ENCODE peak calls at places on chromosomes 11 and 22, in nine cellular contexts. N, P, G, V, F, H, I, R and S are unnamed samples.

GRCh38 chr22:41263704-41264103 is 22.3 kb downstream of the RANGAP1 start:
- DNase-seq in I (no peak), F (no peak), G (no peak), P (no peak), H (no peak), V (no peak), R (no peak), N (no peak), S (no peak)

GRCh38 chr11:85902353-85902752 is 47.2 kb downstream of the CCDC83 start:
- DNase-seq in N (no peak), V (no peak), F (no peak), R (no peak), I (no peak), H (no peak), P (no peak), G (no peak), S (no peak)

GRCh38 chr22:35425971-35426800 is 26.2 kb downstream of the MCM5 start:
- DNase-seq in G (no peak), P (no peak), F (peak; percentile 17), N (no peak), V (no peak), H (no peak), R (peak; percentile 47), I (peak; percentile 24), S (no peak)

GRCh38 chr11:130181295-130182272 is 22.0 kb downstream of the ST14 start:
- DNase-seq in H (no peak), I (no peak), V (no peak), R (peak; percentile 81), F (peak; percentile 74), G (peak; percentile 67), N (no peak), P (peak; percentile 82), S (no peak)

GRCh38 chr11:134067486-134067885 is 1.4 kb upstream of the JAM3 start:
- DNase-seq in V (no peak), P (no peak), N (no peak), H (no peak), G (no peak), I (no peak), R (no peak), F (no peak), S (no peak)

GRCh38 chr11:66852466-66853241 is 4.2 kb upstream of the LRFN4 start:
- DNase-seq in F (no peak), P (no peak), V (no peak), N (no peak), R (no peak), I (no peak), G (no peak), H (no peak), S (no peak)

GRCh38 chr22:32103648-32104326 is 55.3 kb downstream of the C22orf42 start:
- DNase-seq in N (no peak), P (no peak), V (no peak), G (peak; percentile 20), R (peak; percentile 44), I (no peak), F (peak; percentile 22), H (no peak), S (no peak)

GRCh38 chr22:20904980-20905355 is 12.2 kb upstream of the CRKL start:
- DNase-seq in R (no peak), H (no peak), I (no peak), G (no peak), F (no peak), N (no peak), P (no peak), V (no peak), S (no peak)

GRCh38 chr22:47138898-47139789 is 376.7 kb downstream of the TBC1D22A start:
- DNase-seq in H (no peak), N (no peak), P (no peak), G (no peak), V (no peak), R (no peak), F (peak; percentile 22), I (no peak), S (no peak)

GRCh38 chr11:64854534-64855502 is 10.4 kb upstream of the CDC42BPG start:
- DNase-seq in I (no peak), F (peak; percentile 93), N (no peak), R (peak; percentile 77), V (peak; percentile 88), P (peak; percentile 96), G (peak; percentile 87), H (peak; percentile 62), S (no peak)

DNA sequence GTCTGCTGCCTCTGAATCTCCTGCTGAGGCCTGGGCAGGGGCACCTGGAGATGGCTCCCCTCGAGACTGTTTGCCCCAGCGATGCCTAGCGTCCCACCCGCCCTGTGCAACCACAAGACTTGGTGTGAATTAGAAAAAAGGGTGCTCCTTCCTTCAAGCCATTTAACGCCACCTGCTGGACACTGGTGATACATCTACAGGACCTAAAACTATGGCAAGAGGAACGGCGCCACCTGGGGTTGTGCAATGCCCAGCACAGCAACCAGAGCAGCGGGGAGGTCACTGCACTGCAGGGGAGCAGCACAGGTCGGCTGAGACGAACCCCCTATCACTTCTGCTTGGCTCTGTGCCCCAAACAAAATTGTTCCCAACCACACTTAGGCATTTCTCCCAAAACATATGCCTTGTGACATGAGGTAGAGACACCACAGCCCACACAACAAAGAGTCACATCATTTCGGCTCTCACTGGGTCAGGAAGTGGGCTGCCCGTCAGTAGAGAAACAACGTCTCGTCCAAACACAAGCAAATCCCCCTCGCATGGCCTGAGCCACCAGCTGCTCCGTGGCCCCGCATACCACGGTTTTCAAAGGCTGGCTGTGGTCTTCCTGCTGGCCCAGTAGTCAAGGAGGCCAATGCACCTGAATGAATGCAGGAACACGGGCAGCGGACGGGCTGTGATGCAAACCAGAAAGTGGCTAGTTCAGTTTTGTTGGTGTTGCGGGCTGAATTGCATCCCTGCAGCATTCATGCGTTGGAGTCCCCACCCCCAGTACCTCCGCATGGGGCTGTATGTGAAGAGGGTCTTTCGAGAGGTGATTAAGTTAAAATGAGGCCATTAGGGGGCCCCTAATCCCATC is 171.9 kb downstream of the SHANK2 start:
- DNase-seq in P (peak; percentile 57), V (no peak), N (no peak), I (peak; percentile 90), H (peak; percentile 82), R (peak; percentile 73), F (peak; percentile 69), G (peak; percentile 78), S (no peak)
- TF ChIP-seq CTCF in P (peak; percentile 72), V (peak; percentile 13), N (peak; percentile 86), I (peak; percentile 79), H (peak; percentile 85), R (peak; percentile 68), F (peak; percentile 70), G (peak; percentile 66), S (no peak)

GRCh38 chr22:50708474-50708873 is 29.5 kb upstream of the ACR start:
- DNase-seq in F (no peak), G (no peak), N (no peak), I (no peak), R (no peak), H (no peak), V (no peak), P (no peak), S (no peak)
- TF ChIP-seq CTCF in F (no peak), G (no peak), N (no peak), I (no peak), R (no peak), H (no peak), V (no peak), P (no peak), S (no peak)

DNA sequence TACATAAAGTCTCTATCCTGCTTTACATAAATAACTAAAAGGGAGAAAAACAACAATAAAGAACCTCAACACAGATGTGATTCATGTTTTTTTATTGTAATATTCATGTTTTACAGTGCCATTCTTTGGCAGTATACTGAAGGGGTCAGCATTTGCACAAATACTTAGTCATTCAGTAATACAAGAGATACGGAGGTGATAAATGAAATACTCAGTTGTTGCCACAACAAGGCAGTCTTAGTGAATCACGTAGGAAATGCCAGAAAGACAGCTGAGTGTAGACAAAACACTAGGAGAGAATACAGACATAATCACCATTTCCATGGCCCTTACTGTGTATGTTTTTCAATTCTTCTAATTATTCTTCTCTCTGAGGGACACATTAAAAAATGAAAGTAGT is 910.4 kb downstream of the METTL15 start:
- DNase-seq in P (peak; percentile 77), V (no peak), H (no peak), G (peak; percentile 90), N (no peak), I (no peak), R (peak; percentile 91), F (peak; percentile 46), S (no peak)
- TF ChIP-seq CTCF in P (no peak), V (no peak), H (no peak), G (peak; percentile 7), N (no peak), I (no peak), R (no peak), F (no peak), S (no peak)

DNA sequence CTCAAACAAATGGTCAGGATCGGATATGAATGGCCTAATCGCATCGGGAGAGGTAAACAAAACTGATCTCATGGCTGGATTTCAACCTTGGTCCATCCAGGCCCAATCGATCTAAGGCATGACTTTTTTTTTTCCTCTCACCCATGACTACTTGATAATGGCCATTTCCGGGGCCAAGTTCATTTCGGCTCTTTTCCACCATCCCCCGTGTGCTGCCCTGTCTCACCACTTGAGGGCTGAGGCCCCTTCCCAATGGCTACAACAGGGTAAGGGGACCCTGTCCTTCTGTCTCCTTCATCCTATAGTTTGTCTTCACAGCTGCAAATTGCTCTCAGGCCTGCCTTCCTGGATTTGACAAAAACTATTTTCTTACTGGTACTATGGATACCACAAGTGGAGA is 26.7 kb downstream of the GRAP2 start:
- DNase-seq in V (no peak), I (peak; percentile 53), H (no peak), G (no peak), R (no peak), F (no peak), P (no peak), N (no peak), S (no peak)
- TF ChIP-seq CTCF in V (no peak), I (peak; percentile 40), H (peak; percentile 48), G (peak; percentile 5), R (peak; percentile 18), F (peak; percentile 13), P (no peak), N (peak; percentile 61), S (no peak)

GRCh38 chr11:3106736-3107524 is 49.7 kb upstream of the CARS1 start:
- DNase-seq in G (no peak), F (no peak), P (no peak), N (peak; percentile 67), R (no peak), V (peak; percentile 13), H (no peak), I (peak; percentile 49), S (no peak)

GRCh38 chr11:3103076-3103475 is 45.9 kb upstream of the CARS1 start:
- DNase-seq in R (no peak), F (no peak), P (no peak), I (no peak), G (no peak), H (no peak), V (no peak), N (peak; percentile 62), S (no peak)

GRCh38 chr11:3105791-3106735 is 48.8 kb upstream of the CARS1 start:
- DNase-seq in I (peak; percentile 11), F (no peak), V (no peak), G (no peak), P (no peak), H (no peak), N (peak; percentile 62), R (no peak), S (no peak)

GRCh38 chr11:3104051-3104714 is 47.0 kb upstream of the CARS1 start:
- DNase-seq in I (no peak), G (no peak), P (no peak), H (no peak), R (no peak), F (no peak), V (no peak), N (peak; percentile 62), S (peak; percentile 12)

GRCh38 chr11:3104961-3105790 is 48.0 kb upstream of the CARS1 start:
- DNase-seq in H (no peak), N (peak; percentile 64), P (no peak), R (no peak), V (no peak), F (no peak), I (peak; percentile 5), G (no peak), S (no peak)
- TF ChIP-seq CTCF in H (no peak), N (no peak), P (no peak), R (no peak), V (no peak), F (no peak), I (no peak), G (no peak), S (no peak)